ENCODE peak calls at places on chromosomes 1 and 21, in seven cellular contexts. One of them, this sample, is unnamed.

GRCh38 chr1:94093996-94094395 is 27.0 kb downstream of the ABCA4 start:
- DNase-seq in colonic mucosa: no peak
- DNase-seq in activated T-cell treated with anti-CD3 and anti-CD28 coated beads, Interleukin-2, amount 50 U/mL, for 72 hours: no peak
- DNase-seq in endothelial cell: no peak
- DNase-seq in NCI-H1417: no peak
- DNase-seq in putamen: no peak
- DNase-seq in pons: no peak
- DNase-seq in this sample: no peak

GRCh38 chr21:33300701-33301631 is 23.8 kb upstream of the IFNAR1 start:
- DNase-seq in colonic mucosa: peak
- DNase-seq in activated T-cell treated with anti-CD3 and anti-CD28 coated beads, Interleukin-2, amount 50 U/mL, for 72 hours: no peak
- DNase-seq in endothelial cell: no peak
- DNase-seq in NCI-H1417: peak
- DNase-seq in putamen: peak
- DNase-seq in pons: peak
- DNase-seq in this sample: peak

GRCh38 chr1:111399792-111400610 is 27.5 kb downstream of the OVGP1 start:
- DNase-seq in colonic mucosa: peak
- DNase-seq in activated T-cell treated with anti-CD3 and anti-CD28 coated beads, Interleukin-2, amount 50 U/mL, for 72 hours: peak
- DNase-seq in endothelial cell: peak
- DNase-seq in NCI-H1417: peak
- DNase-seq in putamen: peak
- DNase-seq in pons: peak
- DNase-seq in this sample: peak

GRCh38 chr1:234944439-234945369 is 183.9 kb downstream of the TOMM20 start:
- DNase-seq in colonic mucosa: no peak
- DNase-seq in activated T-cell treated with anti-CD3 and anti-CD28 coated beads, Interleukin-2, amount 50 U/mL, for 72 hours: no peak
- DNase-seq in endothelial cell: no peak
- DNase-seq in NCI-H1417: no peak
- DNase-seq in putamen: no peak
- DNase-seq in pons: peak
- DNase-seq in this sample: no peak

GRCh38 chr1:154427173-154428139 is 22.3 kb downstream of the IL6R start:
- DNase-seq in colonic mucosa: peak
- DNase-seq in activated T-cell treated with anti-CD3 and anti-CD28 coated beads, Interleukin-2, amount 50 U/mL, for 72 hours: no peak
- DNase-seq in endothelial cell: no peak
- DNase-seq in NCI-H1417: no peak
- DNase-seq in putamen: no peak
- DNase-seq in pons: peak
- DNase-seq in this sample: no peak

GRCh38 chr1:38152351-38153082 is 105.9 kb upstream of the POU3F1 start:
- DNase-seq in colonic mucosa: no peak
- DNase-seq in activated T-cell treated with anti-CD3 and anti-CD28 coated beads, Interleukin-2, amount 50 U/mL, for 72 hours: no peak
- DNase-seq in endothelial cell: no peak
- DNase-seq in NCI-H1417: peak
- DNase-seq in putamen: no peak
- DNase-seq in pons: no peak
- DNase-seq in this sample: no peak

GRCh38 chr1:169931795-169932195 is 38.1 kb upstream of the SCYL3 start:
- DNase-seq in colonic mucosa: no peak
- DNase-seq in activated T-cell treated with anti-CD3 and anti-CD28 coated beads, Interleukin-2, amount 50 U/mL, for 72 hours: no peak
- DNase-seq in endothelial cell: no peak
- DNase-seq in NCI-H1417: no peak
- DNase-seq in putamen: no peak
- DNase-seq in pons: no peak
- DNase-seq in this sample: no peak

GRCh38 chr21:38433516-38433915 is 64.8 kb downstream of the ERG start:
- DNase-seq in colonic mucosa: no peak
- DNase-seq in activated T-cell treated with anti-CD3 and anti-CD28 coated beads, Interleukin-2, amount 50 U/mL, for 72 hours: no peak
- DNase-seq in endothelial cell: no peak
- DNase-seq in NCI-H1417: no peak
- DNase-seq in putamen: no peak
- DNase-seq in pons: no peak
- DNase-seq in this sample: no peak

GRCh38 chr1:45211061-45211460 is 4.7 kb upstream of the ZSWIM5 start:
- DNase-seq in colonic mucosa: peak
- DNase-seq in activated T-cell treated with anti-CD3 and anti-CD28 coated beads, Interleukin-2, amount 50 U/mL, for 72 hours: no peak
- DNase-seq in endothelial cell: no peak
- DNase-seq in NCI-H1417: no peak
- DNase-seq in putamen: no peak
- DNase-seq in pons: no peak
- DNase-seq in this sample: no peak

GRCh38 chr21:37061926-37062591 is 10.8 kb downstream of the PIGP start:
- DNase-seq in colonic mucosa: no peak
- DNase-seq in activated T-cell treated with anti-CD3 and anti-CD28 coated beads, Interleukin-2, amount 50 U/mL, for 72 hours: no peak
- DNase-seq in endothelial cell: no peak
- DNase-seq in NCI-H1417: no peak
- DNase-seq in putamen: no peak
- DNase-seq in pons: no peak
- DNase-seq in this sample: no peak

This sample was measured in globus pallidus.